ENCODE peak calls at places on chromosomes 16 and 17, in four cellular contexts. One of them, this sample, is unnamed.

GRCh38 chr16:29663020-29663828 is at the start of gene SPN:
- DNase-seq in heart right ventricle: no peak
- DNase-seq in RWPE1: no peak
- DNase-seq in transverse colon: peak
- DNase-seq in this sample: no peak

GRCh38 chr17:82786427-82786826 is 34.6 kb downstream of the TBCD start:
- DNase-seq in heart right ventricle: no peak
- DNase-seq in RWPE1: no peak
- DNase-seq in transverse colon: no peak
- DNase-seq in this sample: no peak

GRCh38 chr16:56615353-56615752 is 7.0 kb downstream of the MT2A start:
- DNase-seq in heart right ventricle: no peak
- DNase-seq in RWPE1: no peak
- DNase-seq in transverse colon: no peak
- DNase-seq in this sample: no peak

GRCh38 chr16:89185062-89185751 is 13.7 kb downstream of the CDH15 start:
- DNase-seq in heart right ventricle: peak
- DNase-seq in RWPE1: no peak
- DNase-seq in transverse colon: no peak
- DNase-seq in this sample: no peak

GRCh38 chr16:80938035-80938927 is 68.4 kb downstream of the CMC2 start:
- DNase-seq in heart right ventricle: no peak
- DNase-seq in RWPE1: no peak
- DNase-seq in transverse colon: peak
- DNase-seq in this sample: no peak

GRCh38 chr17:64020068-64020766 is at the start of gene ICAM2:
- DNase-seq in heart right ventricle: peak
- DNase-seq in RWPE1: no peak
- DNase-seq in transverse colon: peak
- DNase-seq in this sample: no peak

GRCh38 chr16:83310816-83311215 is 497.0 kb upstream of the HSBP1 start:
- DNase-seq in heart right ventricle: no peak
- DNase-seq in RWPE1: no peak
- DNase-seq in transverse colon: no peak
- DNase-seq in this sample: no peak

GRCh38 chr16:81443688-81444447 is 740 bp upstream of the CMIP start:
- DNase-seq in heart right ventricle: peak
- DNase-seq in RWPE1: no peak
- DNase-seq in transverse colon: peak
- DNase-seq in this sample: peak

GRCh38 chr17:48024149-48025039 is 13.2 kb downstream of the COPZ2 start:
- DNase-seq in heart right ventricle: peak
- DNase-seq in RWPE1: no peak
- DNase-seq in transverse colon: peak
- DNase-seq in this sample: peak

GRCh38 chr16:89168381-89169189 is 3.0 kb upstream of the CDH15 start:
- DNase-seq in heart right ventricle: no peak
- DNase-seq in RWPE1: no peak
- DNase-seq in transverse colon: no peak
- DNase-seq in this sample: no peak

GRCh38 chr16:67825906-67826305 is 16.2 kb upstream of the THAP11 start:
- DNase-seq in heart right ventricle: no peak
- DNase-seq in RWPE1: no peak
- DNase-seq in transverse colon: no peak
- DNase-seq in this sample: no peak

GRCh38 chr16:78098544-78099371 is 696 bp upstream of the WWOX start:
- DNase-seq in heart right ventricle: no peak
- DNase-seq in RWPE1: no peak
- DNase-seq in transverse colon: no peak
- DNase-seq in this sample: no peak

GRCh38 chr16:1707193-1707790 is 1.3 kb downstream of the MAPK8IP3 start:
- DNase-seq in heart right ventricle: no peak
- DNase-seq in RWPE1: no peak
- DNase-seq in transverse colon: no peak
- DNase-seq in this sample: no peak

GRCh38 chr17:6098050-6098449 is 27.9 kb downstream of the WSCD1 start:
- DNase-seq in heart right ventricle: no peak
- DNase-seq in RWPE1: no peak
- DNase-seq in transverse colon: no peak
- DNase-seq in this sample: no peak

GRCh38 chr16:30956601-30957455 is 726 bp upstream of the SETD1A start:
- DNase-seq in heart right ventricle: peak
- DNase-seq in RWPE1: peak
- DNase-seq in transverse colon: peak
- DNase-seq in this sample: peak

GRCh38 chr17:67980456-67980855 is 15.8 kb downstream of the C17orf58 start:
- DNase-seq in heart right ventricle: no peak
- DNase-seq in RWPE1: no peak
- DNase-seq in transverse colon: no peak
- DNase-seq in this sample: no peak

GRCh38 chr16:85366031-85366763 is 246.9 kb upstream of the GSE1 start:
- DNase-seq in heart right ventricle: no peak
- DNase-seq in RWPE1: no peak
- DNase-seq in transverse colon: no peak
- DNase-seq in this sample: no peak

GRCh38 chr16:47604306-47604705 is 143.2 kb downstream of the PHKB start:
- DNase-seq in heart right ventricle: no peak
- DNase-seq in RWPE1: no peak
- DNase-seq in transverse colon: no peak
- DNase-seq in this sample: no peak

GRCh38 chr17:71338396-71338795 is 782.4 kb upstream of the SOX9 start:
- DNase-seq in heart right ventricle: no peak
- DNase-seq in RWPE1: no peak
- DNase-seq in transverse colon: no peak
- DNase-seq in this sample: no peak

GRCh38 chr17:63140255-63140654 is 174.2 kb downstream of the TANC2 start:
- DNase-seq in heart right ventricle: no peak
- DNase-seq in RWPE1: no peak
- DNase-seq in transverse colon: peak
- DNase-seq in this sample: no peak

GRCh38 chr16:86814256-86814655 is 235.9 kb downstream of the FOXL1 start:
- DNase-seq in heart right ventricle: no peak
- DNase-seq in RWPE1: peak
- DNase-seq in transverse colon: no peak
- DNase-seq in this sample: no peak

GRCh38 chr17:66850692-66851091 is 15.8 kb downstream of the CACNG5 start:
- DNase-seq in heart right ventricle: no peak
- DNase-seq in RWPE1: no peak
- DNase-seq in transverse colon: no peak
- DNase-seq in this sample: no peak

GRCh38 chr16:86523166-86523740 is 12.9 kb downstream of the FOXF1 start:
- DNase-seq in heart right ventricle: no peak
- DNase-seq in RWPE1: no peak
- DNase-seq in transverse colon: no peak
- DNase-seq in this sample: no peak

GRCh38 chr16:5446623-5447240 is 349.1 kb upstream of the EEF2KMT start:
- DNase-seq in heart right ventricle: no peak
- DNase-seq in RWPE1: no peak
- DNase-seq in transverse colon: no peak
- DNase-seq in this sample: no peak

GRCh38 chr17:1485311-1485747 is 7.2 kb downstream of the MYO1C start:
- DNase-seq in heart right ventricle: peak
- DNase-seq in RWPE1: no peak
- DNase-seq in transverse colon: peak
- DNase-seq in this sample: peak

GRCh38 chr17:75468779-75469373 is 12.4 kb downstream of the TMEM94 start:
- DNase-seq in heart right ventricle: no peak
- DNase-seq in RWPE1: no peak
- DNase-seq in transverse colon: peak
- DNase-seq in this sample: no peak

GRCh38 chr16:30137897-30138296 is 14.9 kb upstream of the MAPK3 start:
- DNase-seq in heart right ventricle: no peak
- DNase-seq in RWPE1: no peak
- DNase-seq in transverse colon: no peak
- DNase-seq in this sample: no peak

GRCh38 chr17:61837175-61838051 is 25.9 kb downstream of the BRIP1 start:
- DNase-seq in heart right ventricle: peak
- DNase-seq in RWPE1: peak
- DNase-seq in transverse colon: peak
- DNase-seq in this sample: peak

GRCh38 chr16:66030036-66030435 is 336.5 kb upstream of the CDH5 start:
- DNase-seq in heart right ventricle: no peak
- DNase-seq in RWPE1: no peak
- DNase-seq in transverse colon: no peak
- DNase-seq in this sample: no peak

GRCh38 chr17:43367588-43368242 is 31.1 kb upstream of the ARL4D start:
- DNase-seq in heart right ventricle: no peak
- DNase-seq in RWPE1: peak
- DNase-seq in transverse colon: no peak
- DNase-seq in this sample: peak

GRCh38 chr16:83606486-83607030 is 201.2 kb upstream of the HSBP1 start:
- DNase-seq in heart right ventricle: no peak
- DNase-seq in RWPE1: no peak
- DNase-seq in transverse colon: no peak
- DNase-seq in this sample: no peak

GRCh38 chr16:86300746-86301480 is 209.4 kb upstream of the FOXF1 start:
- DNase-seq in heart right ventricle: no peak
- DNase-seq in RWPE1: no peak
- DNase-seq in transverse colon: no peak
- DNase-seq in this sample: no peak

GRCh38 chr17:72590882-72591499 is 470.2 kb downstream of the SOX9 start:
- DNase-seq in heart right ventricle: no peak
- DNase-seq in RWPE1: no peak
- DNase-seq in transverse colon: no peak
- DNase-seq in this sample: no peak

GRCh38 chr17:55723488-55723848 is 804 bp upstream of the TMEM100 start:
- DNase-seq in heart right ventricle: no peak
- DNase-seq in RWPE1: no peak
- DNase-seq in transverse colon: no peak
- DNase-seq in this sample: no peak

GRCh38 chr16:22622703-22623102 is 112.0 kb downstream of the NPIPB5 start:
- DNase-seq in heart right ventricle: no peak
- DNase-seq in RWPE1: no peak
- DNase-seq in transverse colon: no peak
- DNase-seq in this sample: no peak

GRCh38 chr16:77679901-77680300 is 42.4 kb upstream of the NUDT7 start:
- DNase-seq in heart right ventricle: no peak
- DNase-seq in RWPE1: no peak
- DNase-seq in transverse colon: no peak
- DNase-seq in this sample: no peak

GRCh38 chr17:45006927-45007461 is 38.9 kb upstream of the C1QL1 start:
- DNase-seq in heart right ventricle: no peak
- DNase-seq in RWPE1: no peak
- DNase-seq in transverse colon: no peak
- DNase-seq in this sample: no peak
- TF ChIP-seq CTCF in heart right ventricle: no peak
- TF ChIP-seq CTCF in RWPE1: no peak
- TF ChIP-seq CTCF in transverse colon: no peak
- TF ChIP-seq CTCF in this sample: no peak

GRCh38 chr17:20105539-20106291 is 96.6 kb downstream of the SPECC1 start:
- DNase-seq in heart right ventricle: no peak
- DNase-seq in RWPE1: no peak
- DNase-seq in transverse colon: no peak
- DNase-seq in this sample: no peak
- TF ChIP-seq CTCF in heart right ventricle: no peak
- TF ChIP-seq CTCF in RWPE1: no peak
- TF ChIP-seq CTCF in transverse colon: no peak
- TF ChIP-seq CTCF in this sample: no peak

DNA sequence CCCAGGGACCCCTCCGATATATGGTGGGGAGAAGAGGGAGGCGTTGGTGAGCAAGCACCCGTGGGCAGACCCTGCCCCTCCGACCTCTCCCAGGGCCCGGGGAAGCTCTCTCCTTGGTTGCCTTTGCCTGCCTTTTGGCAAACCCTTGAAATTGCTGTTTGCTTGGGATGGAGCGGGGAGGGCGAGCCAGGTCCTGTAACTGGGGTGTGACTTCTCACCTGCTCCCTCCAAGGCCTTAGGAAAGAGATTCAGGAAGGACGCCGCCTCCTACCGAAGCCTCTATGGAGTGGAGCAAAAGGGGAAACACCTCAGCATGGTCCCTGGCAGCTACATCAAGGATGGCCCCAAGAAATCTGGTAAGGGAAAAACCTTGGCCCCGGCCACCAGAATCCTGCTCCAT is 4.6 kb downstream of the C16orf78 start:
- DNase-seq in heart right ventricle: no peak
- DNase-seq in RWPE1: no peak
- DNase-seq in transverse colon: no peak
- DNase-seq in this sample: no peak
- TF ChIP-seq CTCF in heart right ventricle: no peak
- TF ChIP-seq CTCF in RWPE1: no peak
- TF ChIP-seq CTCF in transverse colon: no peak
- TF ChIP-seq CTCF in this sample: no peak

DNA sequence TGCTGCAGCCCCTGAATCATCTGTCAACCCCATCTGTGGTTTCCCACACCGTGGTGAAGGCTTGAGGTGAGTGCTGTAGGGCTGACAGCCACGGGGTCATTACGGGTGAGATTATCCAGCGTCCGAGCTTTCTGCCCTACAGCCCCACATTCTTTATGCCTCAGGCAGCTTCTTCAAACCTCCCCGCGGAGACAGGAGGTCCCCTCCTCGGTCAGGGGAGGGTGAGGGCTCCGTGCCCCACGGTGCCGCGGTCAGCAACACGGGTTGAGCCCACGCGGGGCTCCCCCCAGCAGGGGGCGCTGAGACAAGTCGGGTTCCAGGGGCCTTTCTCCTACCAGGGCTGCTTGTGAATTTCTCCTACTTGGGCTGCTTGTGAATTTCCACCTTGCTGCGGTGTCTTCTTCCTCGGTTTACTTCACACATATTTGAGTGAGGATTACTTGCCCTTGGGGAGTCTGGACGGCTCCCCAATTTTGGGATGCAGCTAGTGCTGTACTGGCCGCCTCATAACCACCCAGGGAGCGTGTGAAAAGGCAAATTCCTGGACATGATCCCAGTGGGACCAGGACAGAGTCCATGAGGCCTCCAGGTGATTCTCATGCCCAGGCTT is 18.1 kb upstream of the WFIKKN2 start:
- DNase-seq in heart right ventricle: peak
- DNase-seq in RWPE1: no peak
- DNase-seq in transverse colon: peak
- DNase-seq in this sample: peak
- TF ChIP-seq CTCF in heart right ventricle: peak
- TF ChIP-seq CTCF in RWPE1: peak
- TF ChIP-seq CTCF in transverse colon: peak
- TF ChIP-seq CTCF in this sample: peak

GRCh38 chr17:28575126-28575795 is 1.4 kb downstream of the ALDOC start:
- DNase-seq in heart right ventricle: peak
- DNase-seq in RWPE1: no peak
- DNase-seq in transverse colon: no peak
- DNase-seq in this sample: no peak
- TF ChIP-seq CTCF in heart right ventricle: peak
- TF ChIP-seq CTCF in RWPE1: no peak
- TF ChIP-seq CTCF in transverse colon: no peak
- TF ChIP-seq CTCF in this sample: no peak

GRCh38 chr16:24113115-24113745 is 142.9 kb upstream of the CACNG3 start:
- DNase-seq in heart right ventricle: no peak
- DNase-seq in RWPE1: no peak
- DNase-seq in transverse colon: no peak
- DNase-seq in this sample: no peak
- TF ChIP-seq CTCF in heart right ventricle: no peak
- TF ChIP-seq CTCF in RWPE1: no peak
- TF ChIP-seq CTCF in transverse colon: no peak
- TF ChIP-seq CTCF in this sample: no peak

This sample was measured in neural crest cell.